ENCODE peak calls at places on chromosomes 7 and 10, in five cellular contexts. J, R, C, N and V are unnamed samples.

GRCh38 chr10:104045151-104046089 is 40.3 kb downstream of the COL17A1 start:
- DNase-seq in N (peak), C (no peak), J (no peak), R (peak), V (peak)

GRCh38 chr10:79446451-79447020 is 1.1 kb upstream of the ZCCHC24 start:
- DNase-seq in J (no peak), R (no peak), C (no peak), N (no peak), V (peak)

GRCh38 chr10:12474727-12475414 is 125.5 kb downstream of the CAMK1D start:
- DNase-seq in R (no peak), N (no peak), C (no peak), J (no peak), V (no peak)

GRCh38 chr7:114345494-114345893 is 69.1 kb upstream of the FOXP2 start:
- DNase-seq in N (no peak), R (peak), C (no peak), J (no peak), V (peak)

GRCh38 chr7:119783799-119784198 is 489.2 kb upstream of the KCND2 start:
- DNase-seq in R (peak), J (no peak), N (no peak), C (no peak), V (no peak)

GRCh38 chr10:80041162-80041561 is 37.3 kb upstream of the TMEM254 start:
- DNase-seq in J (no peak), N (no peak), R (no peak), C (no peak), V (no peak)

GRCh38 chr7:157018328-157018996 is 8.0 kb upstream of the MNX1 start:
- DNase-seq in N (no peak), C (no peak), J (no peak), R (no peak), V (no peak)

GRCh38 chr7:73668103-73668937 is 689 bp downstream of the VPS37D start:
- DNase-seq in J (no peak), C (no peak), N (no peak), R (no peak), V (peak)

GRCh38 chr10:6072215-6072941 is 10.2 kb upstream of the IL2RA start:
- DNase-seq in C (no peak), R (no peak), J (no peak), N (no peak), V (no peak)

GRCh38 chr10:100167521-100168312 is 18.1 kb downstream of the ERLIN1 start:
- DNase-seq in R (no peak), C (no peak), N (no peak), J (no peak), V (no peak)

GRCh38 chr7:1240917-1241509 is 8.3 kb downstream of the UNCX start:
- DNase-seq in C (no peak), R (no peak), J (no peak), N (no peak), V (no peak)

GRCh38 chr10:3452683-3453388 is 280.3 kb upstream of the PITRM1 start:
- DNase-seq in R (peak), C (no peak), J (no peak), N (no peak), V (peak)

GRCh38 chr7:95684037-95684436 is 87.7 kb upstream of the PDK4 start:
- DNase-seq in C (no peak), N (no peak), R (peak), J (no peak), V (peak)

GRCh38 chr10:72832701-72833100 is 60.8 kb upstream of the OIT3 start:
- DNase-seq in N (no peak), J (no peak), R (no peak), C (no peak), V (no peak)

GRCh38 chr7:9711259-9711658 is 1262.4 kb upstream of the PHF14 start:
- DNase-seq in J (no peak), C (no peak), N (no peak), R (peak), V (no peak)

GRCh38 chr10:95785942-95786669 is 30.1 kb downstream of the ENTPD1 start:
- DNase-seq in R (no peak), J (no peak), C (no peak), N (no peak), V (no peak)

GRCh38 chr7:158759749-158760444 is 55.3 kb upstream of the NCAPG2 start:
- DNase-seq in J (no peak), R (no peak), C (no peak), N (no peak), V (no peak)

GRCh38 chr10:114043532-114044250 is at the start of gene ADRB1:
- DNase-seq in R (peak), J (peak), N (peak), C (no peak), V (peak)

GRCh38 chr10:87923233-87923632 is 59.8 kb downstream of the PTEN start:
- DNase-seq in J (no peak), R (no peak), N (no peak), C (no peak), V (no peak)

GRCh38 chr7:1144269-1144771 is 15.7 kb downstream of the ZFAND2A start:
- DNase-seq in J (no peak), N (no peak), C (no peak), R (no peak), V (peak)

GRCh38 chr7:115911466-115911865 is 119.1 kb downstream of the TFEC start:
- DNase-seq in N (no peak), R (peak), C (no peak), J (no peak), V (no peak)

GRCh38 chr7:40644454-40645188 is 509.8 kb downstream of the SUGCT start:
- DNase-seq in N (no peak), R (no peak), C (no peak), J (no peak), V (no peak)

GRCh38 chr10:94123253-94123995 is 129.7 kb downstream of the PLCE1 start:
- DNase-seq in R (peak), J (no peak), C (no peak), N (no peak), V (peak)

GRCh38 chr7:140512317-140513000 is 33.2 kb upstream of the MKRN1 start:
- DNase-seq in N (no peak), C (no peak), R (no peak), J (no peak), V (no peak)

GRCh38 chr10:11434323-11434722 is 177.1 kb downstream of the USP6NL start:
- DNase-seq in J (no peak), N (no peak), C (no peak), R (no peak), V (no peak)